ENCODE peak calls at places on chromosome 12, in five cellular contexts. B, T, N, X and E are unnamed samples.

GRCh38 chr12:31585271-31585670 is 5.7 kb downstream of the DENND5B start:
- DNase-seq in B (no peak), T (no peak), N (peak), X (no peak), E (no peak)

GRCh38 chr12:64180951-64181350 is 41.1 kb downstream of the KICS2 start:
- DNase-seq in B (no peak), T (no peak), N (peak), X (no peak), E (no peak)

GRCh38 chr12:132067182-132067581 is 76.9 kb downstream of the DDX51 start:
- DNase-seq in B (no peak), T (no peak), N (no peak), X (no peak), E (no peak)

GRCh38 chr12:62403031-62403430 is 63.6 kb upstream of the MON2 start:
- DNase-seq in B (no peak), T (no peak), N (no peak), X (no peak), E (no peak)

GRCh38 chr12:100020370-100020769 is 35.6 kb upstream of the ANKS1B start:
- DNase-seq in B (no peak), T (no peak), N (no peak), X (no peak), E (no peak)

GRCh38 chr12:45498645-45499044 is 230.9 kb upstream of the ARID2 start:
- DNase-seq in B (no peak), T (no peak), N (no peak), X (no peak), E (no peak)

GRCh38 chr12:119312904-119313303 is 21.6 kb upstream of the CCDC60 start:
- DNase-seq in B (no peak), T (no peak), N (no peak), X (no peak), E (no peak)

GRCh38 chr12:4030938-4031702 is 157.9 kb upstream of the PARP11 start:
- DNase-seq in B (no peak), T (peak), N (peak), X (peak), E (peak)

GRCh38 chr12:122865268-122866231 is 30.3 kb downstream of the HIP1R start:
- DNase-seq in B (no peak), T (no peak), N (no peak), X (no peak), E (peak)

GRCh38 chr12:101698782-101699347 is 1.4 kb downstream of the CHPT1 start:
- DNase-seq in B (no peak), T (no peak), N (peak), X (no peak), E (no peak)

GRCh38 chr12:92272301-92272964 is 126.8 kb upstream of the BTG1 start:
- DNase-seq in B (no peak), T (no peak), N (no peak), X (no peak), E (no peak)

GRCh38 chr12:24617471-24617870 is 331.4 kb downstream of the BCAT1 start:
- DNase-seq in B (no peak), T (no peak), N (peak), X (no peak), E (no peak)